ENCODE peak calls at places on chromosome 17, in four cellular contexts. S is mammary epithelial cell, A is gastrocnemius medialis, Y is A549. I is an unnamed sample.
A peak's percentile ranks its signal among the peaks of the same experiment; 100 is the strongest.

GRCh38 chr17:68541816-68542215 is 29.6 kb downstream of the PRKAR1A start:
- DNase-seq in Y (no peak), S (no peak), A (no peak), I (no peak)

GRCh38 chr17:30924341-30924740 is 2.6 kb downstream of the ADAP2 start:
- DNase-seq in S (no peak), Y (no peak), A (no peak), I (no peak)

GRCh38 chr17:49362723-49363117 is 670 bp upstream of the ZNF652 start:
- DNase-seq in S (no peak), Y (peak; percentile 28), A (no peak), I (no peak)

GRCh38 chr17:39935896-39936295 is 8.4 kb downstream of the LRRC3C start:
- DNase-seq in S (no peak), A (no peak), Y (no peak), I (no peak)

GRCh38 chr17:75679706-75680201 is 12.6 kb downstream of the SAP30BP start:
- DNase-seq in S (peak; percentile 70), A (no peak), Y (peak; percentile 83), I (no peak)

GRCh38 chr17:1021147-1021546 is 24.2 kb downstream of the TIMM22 start:
- DNase-seq in S (no peak), A (no peak), Y (no peak), I (no peak)

GRCh38 chr17:37261286-37261685 is 114.5 kb upstream of the C17orf78 start:
- DNase-seq in A (no peak), Y (no peak), S (peak; percentile 43), I (no peak)

GRCh38 chr17:40427002-40427491 is 9.4 kb upstream of the TOP2A start:
- DNase-seq in A (no peak), S (no peak), Y (no peak), I (no peak)

GRCh38 chr17:79029327-79030009 is 5.5 kb downstream of the C1QTNF1 start:
- DNase-seq in A (no peak), S (no peak), Y (no peak), I (no peak)

GRCh38 chr17:3687949-3688614 is 7.9 kb downstream of the P2RX5 start:
- DNase-seq in Y (no peak), A (no peak), S (no peak), I (no peak)

GRCh38 chr17:13638855-13639458 is 37.2 kb upstream of the HS3ST3A1 start:
- DNase-seq in A (no peak), S (no peak), Y (no peak), I (no peak)

GRCh38 chr17:80698297-80698696 is 153.7 kb downstream of the RPTOR start:
- DNase-seq in A (no peak), S (no peak), Y (no peak), I (no peak)

GRCh38 chr17:21370430-21370829 is 5.7 kb upstream of the KCNJ12 start:
- DNase-seq in S (no peak), Y (no peak), A (peak; percentile 34), I (no peak)

GRCh38 chr17:80811181-80812105 is 180.2 kb upstream of the CHMP6 start:
- DNase-seq in S (no peak), A (peak; percentile 9), Y (no peak), I (no peak)

GRCh38 chr17:82973456-82974135 is 105.8 kb upstream of the METRNL start:
- DNase-seq in S (no peak), Y (no peak), A (no peak), I (no peak)

GRCh38 chr17:20063665-20064648 is 54.8 kb downstream of the SPECC1 start:
- DNase-seq in A (peak; percentile 84), S (peak; percentile 90), Y (peak; percentile 86), I (peak; percentile 59)

GRCh38 chr17:2853722-2854580 is 57.7 kb downstream of the RAP1GAP2 start:
- DNase-seq in S (peak; percentile 43), A (no peak), Y (peak; percentile 64), I (no peak)

GRCh38 chr17:29412780-29413565 is 22.8 kb downstream of the TAOK1 start:
- DNase-seq in A (no peak), Y (no peak), S (peak; percentile 58), I (peak; percentile 3)

GRCh38 chr17:22268214-22268911 is 576.0 kb downstream of the KCNJ18 start:
- DNase-seq in S (no peak), Y (no peak), A (no peak), I (no peak)

GRCh38 chr17:9410285-9410684 is 165.3 kb downstream of the STX8 start:
- DNase-seq in A (no peak), S (no peak), Y (no peak), I (no peak)

GRCh38 chr17:5552841-5553240 is 31.5 kb downstream of the NLRP1 start:
- DNase-seq in Y (no peak), A (no peak), S (no peak), I (no peak)

GRCh38 chr17:45790296-45790922 is 6.3 kb downstream of the CRHR1 start:
- DNase-seq in Y (no peak), S (no peak), A (no peak), I (no peak)

GRCh38 chr17:27944546-27945332 is 51.6 kb upstream of the LYRM9 start:
- DNase-seq in A (no peak), Y (no peak), S (peak; percentile 16), I (no peak)

GRCh38 chr17:78967782-78968362 is 11.9 kb downstream of the LGALS3BP start:
- DNase-seq in S (no peak), Y (no peak), A (no peak), I (no peak)

GRCh38 chr17:43212641-43213490 is 1.2 kb downstream of the TMEM106A start:
- DNase-seq in A (no peak), Y (no peak), S (no peak), I (no peak)
- H3K27ac ChIP-seq in A (no peak overlapping the region), Y (peak overlapping the region; percentile 75), S (no peak overlapping the region), I (no peak overlapping the region)

GRCh38 chr17:12020595-12021590 is at the start of gene MAP2K4:
- DNase-seq in A (peak; percentile 87), S (peak; percentile 86), Y (peak; percentile 86), I (peak; percentile 27)
- H3K27ac ChIP-seq in A (peak within 1 kb of the TSS; percentile 78), S (peak within 1 kb of the TSS; percentile 64), Y (peak within 1 kb of the TSS; percentile 87), I (peak within 1 kb of the TSS; percentile 70)

DNA sequence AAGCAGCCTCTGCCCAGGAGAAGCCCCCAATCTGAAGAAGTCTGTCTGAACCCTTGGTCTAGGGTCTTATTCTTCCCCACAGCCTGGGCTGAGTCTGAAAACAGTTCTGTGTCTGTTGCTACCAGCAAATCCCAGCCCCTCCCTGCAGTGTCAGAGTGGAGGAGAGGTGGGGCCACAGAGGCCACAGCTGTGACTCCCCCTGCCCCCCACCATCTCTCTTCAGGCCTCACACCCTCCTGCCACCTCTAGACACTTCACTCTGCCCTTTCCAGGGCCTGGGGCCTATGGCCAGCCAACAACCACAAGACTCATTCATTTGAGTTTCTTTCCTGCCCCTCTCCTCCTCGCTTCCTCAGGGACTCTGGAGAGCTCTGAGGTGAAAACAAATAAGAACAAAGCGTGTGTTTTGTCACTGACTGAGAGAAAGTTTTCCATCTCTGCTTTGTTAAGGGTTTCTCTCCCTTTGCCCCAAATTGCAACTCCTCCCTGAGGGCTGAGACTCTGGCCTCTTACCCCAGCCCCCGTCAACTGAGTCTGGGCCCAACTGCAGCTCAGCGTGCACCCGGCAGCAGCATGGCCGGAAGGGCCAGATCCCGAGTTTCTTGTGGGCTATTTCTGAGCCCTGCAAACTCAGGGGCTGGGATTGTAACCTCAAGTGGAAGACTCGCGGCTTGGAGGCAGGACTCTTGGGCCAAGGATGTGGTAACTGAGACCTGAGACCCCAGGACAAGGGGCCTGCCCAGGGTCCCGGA is 13.2 kb downstream of the C17orf50 start:
- DNase-seq in A (no peak), Y (no peak), S (no peak), I (no peak)
- H3K27ac ChIP-seq in A (no peak overlapping the region), Y (no peak overlapping the region), S (no peak overlapping the region), I (no peak overlapping the region)

DNA sequence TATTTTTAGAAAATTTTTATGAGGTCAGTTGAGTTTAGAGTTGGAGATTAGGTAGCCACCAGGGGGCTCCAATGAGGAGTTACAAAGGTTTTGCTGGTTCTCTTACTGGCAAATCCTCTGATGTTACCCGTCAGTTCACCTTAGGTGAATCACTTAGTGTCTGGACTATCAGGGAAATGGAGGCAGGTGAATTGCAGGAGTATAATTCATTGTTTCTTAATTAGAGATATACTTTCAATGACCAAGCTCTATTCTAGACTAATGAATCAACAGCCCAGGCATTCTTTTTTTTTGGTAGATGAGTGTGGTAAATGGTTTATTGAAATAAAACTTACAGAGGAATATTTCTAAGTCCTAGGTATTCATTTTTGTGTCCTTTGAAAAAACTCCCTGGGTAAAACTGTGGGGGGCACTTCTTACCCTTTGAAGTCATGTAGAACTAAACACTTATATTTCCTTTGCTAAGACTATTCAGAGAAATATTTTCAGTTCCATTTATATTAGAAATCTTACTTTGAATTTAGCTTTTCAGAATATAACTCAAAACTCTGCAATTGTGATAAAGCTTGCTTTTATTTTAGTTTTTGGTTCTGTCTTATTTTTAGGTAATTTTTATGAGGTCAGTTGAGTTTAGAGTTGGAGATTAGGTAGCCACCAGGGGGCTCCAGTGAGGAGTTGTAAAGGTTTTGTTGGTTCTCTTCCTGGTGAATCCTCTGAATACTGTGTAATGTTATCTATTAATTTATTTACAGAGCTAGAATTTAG is 17.7 kb downstream of the PSMD11 start:
- DNase-seq in Y (peak; percentile 71), A (no peak), S (peak; percentile 62), I (peak; percentile 43)
- H3K27ac ChIP-seq in Y (no peak overlapping the region), A (no peak overlapping the region), S (no peak overlapping the region), I (no peak overlapping the region)

GRCh38 chr17:42126836-42127235 is 4.2 kb downstream of the HSPB9 start:
- DNase-seq in A (no peak), S (no peak), Y (no peak), I (no peak)

GRCh38 chr17:42131232-42131631 is 8.6 kb downstream of the HSPB9 start:
- DNase-seq in A (no peak), Y (no peak), S (no peak), I (no peak)

GRCh38 chr17:42130310-42130936 is 7.8 kb downstream of the HSPB9 start:
- DNase-seq in A (no peak), Y (no peak), S (no peak), I (no peak)

GRCh38 chr17:42127414-42127813 is 4.8 kb downstream of the HSPB9 start:
- DNase-seq in S (no peak), Y (no peak), A (no peak), I (no peak)

GRCh38 chr17:42129109-42129837 is 6.7 kb downstream of the HSPB9 start:
- DNase-seq in Y (no peak), A (no peak), S (no peak), I (no peak)
- H3K27ac ChIP-seq in Y (no peak overlapping the region), A (peak overlapping the region; percentile 56), S (no peak overlapping the region), I (no peak overlapping the region)

GRCh38 chr17:57940653-57941329 is 14.4 kb downstream of the CUEDC1 start:
- DNase-seq in A (peak; percentile 81), Y (no peak), S (no peak), I (no peak)

GRCh38 chr17:57943645-57944044 is 11.6 kb downstream of the CUEDC1 start:
- DNase-seq in A (no peak), S (no peak), Y (no peak), I (no peak)

GRCh38 chr17:57944796-57945362 is 10.3 kb downstream of the CUEDC1 start:
- DNase-seq in Y (no peak), S (no peak), A (no peak), I (no peak)

GRCh38 chr17:57941384-57942370 is 13.5 kb downstream of the CUEDC1 start:
- DNase-seq in Y (no peak), A (no peak), S (no peak), I (no peak)

GRCh38 chr17:57943140-57943539 is 12.1 kb downstream of the CUEDC1 start:
- DNase-seq in Y (no peak), A (no peak), S (no peak), I (peak; percentile 6)
- H3K27ac ChIP-seq in Y (peak overlapping the region; percentile 56), A (peak overlapping the region; percentile 92), S (no peak overlapping the region), I (peak overlapping the region; percentile 55)

I was measured in epithelial cell of prostate.